ENCODE peak calls at places on chromosomes 6 and 20, in five cellular contexts. X, K, Z, M and L are unnamed samples.

GRCh38 chr6:8888468-8888867 is 453.1 kb upstream of the SLC35B3 start:
- DNase-seq in Z (peak; percentile 60), X (no peak), K (no peak), M (no peak), L (no peak)

GRCh38 chr6:134911532-134911931 is 38.4 kb downstream of the ALDH8A1 start:
- DNase-seq in K (peak; percentile 79), Z (no peak), M (no peak), X (no peak), L (no peak)

GRCh38 chr6:31531771-31532643 is 3.2 kb downstream of the MCCD1 start:
- DNase-seq in M (no peak), K (no peak), Z (no peak), X (no peak), L (no peak)

GRCh38 chr6:33199687-33200233 is 705 bp downstream of the RXRB start:
- DNase-seq in K (peak; percentile 46), X (peak; percentile 87), Z (peak; percentile 94), M (peak; percentile 91), L (no peak)

GRCh38 chr6:139828751-139829519 is 454.5 kb upstream of the CITED2 start:
- DNase-seq in M (no peak), Z (no peak), K (no peak), X (no peak), L (no peak)

GRCh38 chr6:146753306-146753705 is 154.5 kb downstream of the ADGB start:
- DNase-seq in M (no peak), K (no peak), Z (no peak), X (no peak), L (no peak)

GRCh38 chr6:42260972-42261371 is 43.3 kb upstream of the MRPS10 start:
- DNase-seq in X (no peak), M (peak; percentile 73), Z (peak; percentile 65), K (no peak), L (peak; percentile 61)

GRCh38 chr6:155528982-155529453 is 73.4 kb upstream of the NOX3 start:
- DNase-seq in M (no peak), Z (peak; percentile 90), K (peak; percentile 89), X (no peak), L (no peak)

GRCh38 chr6:150687508-150687907 is 87.8 kb downstream of the PLEKHG1 start:
- DNase-seq in Z (no peak), M (no peak), X (peak; percentile 88), K (peak; percentile 25), L (no peak)

GRCh38 chr6:146803601-146804000 is 204.8 kb downstream of the ADGB start:
- DNase-seq in M (no peak), K (no peak), Z (no peak), X (no peak), L (no peak)

GRCh38 chr6:142946924-142947701 is 2.1 kb upstream of the HIVEP2 start:
- DNase-seq in M (peak; percentile 52), Z (peak; percentile 65), X (peak; percentile 66), K (peak; percentile 79), L (peak; percentile 63)

GRCh38 chr20:32112862-32113261 is 3.3 kb downstream of the TM9SF4 start:
- DNase-seq in Z (peak; percentile 98), M (no peak), X (peak; percentile 31), K (no peak), L (no peak)

GRCh38 chr20:3805594-3806264 is 9.6 kb downstream of the CDC25B start:
- DNase-seq in X (no peak), Z (peak; percentile 49), K (peak; percentile 67), M (no peak), L (no peak)

GRCh38 chr6:140782941-140783340 is 1349.8 kb upstream of the GJE1 start:
- DNase-seq in K (no peak), Z (no peak), M (no peak), X (no peak), L (no peak)

GRCh38 chr6:122817766-122818165 is 28.7 kb downstream of the SMPDL3A start:
- DNase-seq in Z (no peak), X (no peak), M (no peak), K (no peak), L (no peak)

GRCh38 chr6:82419859-82420258 is 56.2 kb downstream of the TPBG start:
- DNase-seq in X (no peak), Z (no peak), M (no peak), K (no peak), L (no peak)

GRCh38 chr20:31868853-31869672 is 1.3 kb downstream of the DUSP15 start:
- DNase-seq in K (no peak), Z (peak; percentile 80), M (no peak), X (peak; percentile 44), L (no peak)

GRCh38 chr20:19889011-19889953 is 127.9 kb upstream of the NAA20 start:
- DNase-seq in K (peak; percentile 89), Z (no peak), M (no peak), X (no peak), L (peak; percentile 20)

GRCh38 chr6:106056738-106057390 is 29.3 kb upstream of the PRDM1 start:
- DNase-seq in X (no peak), K (no peak), Z (no peak), M (no peak), L (no peak)

GRCh38 chr6:14254505-14254904 is 136.9 kb downstream of the CD83 start:
- DNase-seq in M (no peak), X (no peak), Z (no peak), K (no peak), L (no peak)

GRCh38 chr20:43243672-43244269 is 54.1 kb upstream of the PTPRT start:
- DNase-seq in M (peak; percentile 53), X (no peak), Z (peak; percentile 17), K (no peak), L (no peak)

GRCh38 chr20:50327666-50328065 is 137.0 kb downstream of the CEBPB start:
- DNase-seq in M (no peak), Z (no peak), X (no peak), K (no peak), L (no peak)
- TF ChIP-seq CTCF in M (no peak), Z (no peak), X (no peak), K (no peak), L (no peak)

DNA sequence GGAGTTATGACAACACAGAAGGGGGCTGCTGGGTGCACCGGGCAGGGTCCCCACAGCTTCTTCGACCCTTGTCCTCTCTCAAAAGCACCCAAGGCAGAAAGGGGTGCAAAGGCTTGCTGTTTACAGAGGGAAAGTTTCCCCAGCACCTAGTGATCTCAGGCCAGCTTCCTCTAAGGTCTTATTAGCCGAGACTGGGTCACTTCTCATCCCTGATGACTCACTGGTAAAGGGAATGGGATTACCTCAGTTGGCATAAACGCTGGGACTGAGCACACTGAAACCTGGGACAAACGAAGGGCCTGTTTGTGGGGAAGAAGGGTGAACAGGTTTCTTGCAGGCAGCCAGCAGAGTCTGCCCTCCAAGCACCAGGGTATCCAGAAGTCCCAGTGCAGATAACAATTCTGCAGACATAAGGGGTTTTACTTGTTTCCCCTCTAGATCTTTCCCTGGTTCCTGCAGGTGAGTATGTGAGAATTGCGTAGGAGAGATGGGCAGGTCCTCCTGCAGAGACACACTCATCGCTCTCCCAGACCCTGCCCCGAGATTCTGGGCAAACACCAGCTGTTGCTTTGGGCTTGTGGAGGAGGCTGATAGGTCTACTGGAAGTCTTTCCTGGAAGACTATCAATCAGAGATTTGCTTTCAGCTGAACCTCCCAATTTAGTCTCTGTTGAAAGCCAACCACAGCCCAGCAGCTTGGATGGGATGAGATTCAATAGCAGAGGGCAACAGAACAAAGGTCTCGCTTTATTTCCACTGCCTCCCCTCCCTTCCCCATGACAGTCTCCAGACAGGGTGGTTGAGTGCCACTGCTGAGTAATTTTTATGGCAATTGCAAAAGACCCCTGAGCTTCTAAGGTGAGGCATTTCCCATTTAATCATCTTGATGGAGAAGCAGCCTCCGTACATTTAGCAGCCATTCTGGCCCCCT is 25.7 kb downstream of the KCNG1 start:
- DNase-seq in Z (no peak), X (no peak), K (peak; percentile 53), M (no peak), L (no peak)
- TF ChIP-seq CTCF in Z (no peak), X (no peak), K (no peak), M (no peak), L (no peak)

GRCh38 chr6:26286168-26286854 is 78.7 kb upstream of the BTN3A2 start:
- DNase-seq in K (peak; percentile 76), Z (peak; percentile 78), M (peak; percentile 56), X (no peak), L (peak; percentile 63)
- TF ChIP-seq CTCF in K (no peak), Z (no peak), M (no peak), X (no peak), L (no peak)

DNA sequence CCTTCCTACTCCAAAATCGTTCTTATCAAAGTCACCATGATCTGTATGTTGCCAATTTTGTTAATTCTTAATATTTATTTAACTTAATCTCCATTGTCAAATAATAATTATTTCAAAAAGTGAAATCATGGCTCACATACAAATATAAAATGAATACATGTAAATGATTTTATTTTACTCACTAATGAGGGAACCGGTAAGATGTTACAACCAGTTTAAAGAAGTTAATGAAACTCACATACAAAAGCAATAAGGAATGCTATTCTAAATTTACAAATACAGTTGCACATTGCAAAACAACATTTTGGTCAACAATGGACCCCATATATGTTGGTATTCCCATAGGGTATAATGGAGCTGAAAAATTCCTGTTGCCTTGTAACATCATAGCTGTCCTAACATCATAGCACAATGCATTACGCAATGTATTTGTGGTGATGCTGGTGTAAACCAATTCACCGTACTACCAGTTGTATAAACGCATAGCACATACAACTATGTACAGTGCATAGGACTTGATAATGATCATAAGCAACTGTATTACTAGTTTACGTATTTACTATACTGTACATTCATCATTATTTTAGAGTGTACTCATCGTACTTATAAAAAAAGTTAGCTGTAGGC is 6.5 kb upstream of the SLC22A16 start:
- DNase-seq in K (no peak), M (no peak), X (no peak), Z (peak; percentile 41), L (no peak)
- TF ChIP-seq CTCF in K (no peak), M (no peak), X (no peak), Z (no peak), L (no peak)

GRCh38 chr6:25756382-25757354 is 2.1 kb downstream of the SLC17A4 start:
- DNase-seq in Z (peak; percentile 38), M (no peak), K (no peak), X (no peak), L (no peak)

GRCh38 chr6:25755496-25755895 is 954 bp downstream of the SLC17A4 start:
- DNase-seq in X (no peak), M (no peak), Z (no peak), K (no peak), L (no peak)

GRCh38 chr6:25757936-25758642 is 3.5 kb downstream of the SLC17A4 start:
- DNase-seq in K (no peak), M (no peak), Z (no peak), X (no peak), L (no peak)

GRCh38 chr6:25753079-25753478 is 1.5 kb upstream of the SLC17A4 start:
- DNase-seq in K (no peak), M (no peak), Z (no peak), X (no peak), L (no peak)

GRCh38 chr6:25754508-25754907 is at the start of gene SLC17A4:
- DNase-seq in M (no peak), X (no peak), K (no peak), Z (no peak), L (no peak)
- TF ChIP-seq CTCF in M (no peak), X (no peak), K (no peak), Z (no peak), L (no peak)

DNA sequence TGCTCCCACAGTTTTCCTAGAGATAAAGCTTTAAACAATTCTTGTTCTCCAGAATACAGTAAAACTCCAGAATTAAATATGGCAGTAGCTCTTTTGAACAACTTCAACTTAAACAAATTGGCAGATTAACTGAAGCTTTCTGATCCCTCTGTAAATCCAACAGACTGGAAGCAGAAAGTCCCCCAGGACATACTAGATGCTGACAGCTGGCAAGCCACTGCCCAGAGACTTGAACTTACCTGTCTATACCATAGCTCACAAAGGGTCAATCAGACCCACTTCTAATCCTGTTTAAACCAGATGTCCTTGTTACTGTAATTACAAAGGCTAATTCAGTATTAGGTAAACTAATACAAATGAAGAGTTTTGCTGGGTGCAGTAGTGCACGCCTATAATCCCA is 12.3 kb downstream of the GPLD1 start:
- DNase-seq in M (no peak), X (no peak), Z (no peak), K (no peak), L (no peak)
- TF ChIP-seq CTCF in M (no peak), X (no peak), Z (no peak), K (no peak), L (no peak)

GRCh38 chr20:10476319-10476724 is 41.2 kb downstream of the SLX4IP start:
- DNase-seq in X (no peak), Z (peak; percentile 75), K (no peak), M (no peak), L (no peak)
- TF ChIP-seq CTCF in X (no peak), Z (peak; percentile 29), K (no peak), M (no peak), L (no peak)